ENCODE peak calls at places on chromosome 7, in ten cellular contexts. A, U, K, D, Y, E, R, P, B and Z are unnamed samples.

GRCh38 chr7:33905389-33906032 is at the start of gene BMPER:
- DNase-seq in P (peak), B (peak), K (no peak), E (no peak), A (no peak), D (peak), Y (no peak), R (no peak), U (peak), Z (peak)

GRCh38 chr7:65441010-65441409 is 67.4 kb downstream of the ZNF92 start:
- DNase-seq in B (peak), R (no peak), Y (no peak), A (no peak), P (no peak), E (no peak), D (no peak), U (no peak), K (no peak), Z (no peak)

GRCh38 chr7:68224041-68224534 is 1227.5 kb downstream of the TYW1 start:
- DNase-seq in B (no peak), P (peak), Y (no peak), R (no peak), U (peak), A (no peak), E (no peak), K (no peak), D (no peak), Z (no peak)

GRCh38 chr7:45236666-45237065 is 79.1 kb downstream of the RAMP3 start:
- DNase-seq in R (no peak), U (no peak), Y (no peak), E (no peak), K (no peak), P (no peak), B (peak), A (no peak), D (no peak), Z (no peak)

GRCh38 chr7:77684030-77684429 is 12.2 kb upstream of the RSBN1L start:
- DNase-seq in K (no peak), E (no peak), A (no peak), B (no peak), Y (peak), P (peak), R (no peak), D (peak), U (no peak), Z (no peak)

GRCh38 chr7:142882338-142882678 is 3.2 kb downstream of the TRPV6 start:
- DNase-seq in U (no peak), E (no peak), K (no peak), B (no peak), P (no peak), A (no peak), R (no peak), Y (no peak), D (no peak), Z (no peak)

GRCh38 chr7:78346824-78347223 is 548.3 kb downstream of the PHTF2 start:
- DNase-seq in Y (no peak), P (no peak), R (no peak), A (no peak), D (no peak), U (no peak), E (no peak), K (no peak), B (no peak), Z (no peak)

GRCh38 chr7:127713758-127714157 is 61.8 kb downstream of the SND1 start:
- DNase-seq in Y (no peak), B (no peak), R (no peak), A (no peak), P (no peak), E (no peak), U (no peak), D (no peak), K (no peak), Z (no peak)

GRCh38 chr7:82029236-82029635 is 259.4 kb upstream of the HGF start:
- DNase-seq in R (no peak), B (peak), A (no peak), D (no peak), Y (no peak), K (no peak), P (no peak), E (no peak), U (no peak), Z (no peak)